ENCODE peak calls at places on chromosomes 13 and 19, in seven cellular contexts. U, B, Y, C, L, H and D are unnamed samples.

GRCh38 chr13:108897955-108898354 is 268.5 kb downstream of the MYO16 start:
- DNase-seq in U (no peak), L (peak; percentile 2), Y (no peak), B (no peak), C (peak; percentile 15), H (no peak), D (no peak)

GRCh38 chr19:48624067-48624594 is 4.8 kb downstream of the SPHK2 start:
- DNase-seq in H (peak; percentile 99), B (peak; percentile 92), U (peak; percentile 99), C (peak; percentile 97), Y (peak; percentile 97), L (peak; percentile 97), D (peak; percentile 98)

GRCh38 chr13:71861769-71862168 is 5.2 kb downstream of the DACH1 start:
- DNase-seq in U (no peak), H (no peak), C (no peak), L (no peak), Y (no peak), B (no peak), D (no peak)

GRCh38 chr13:113948034-113948742 is 25.7 kb downstream of the C13orf46 start:
- DNase-seq in H (no peak), U (no peak), B (no peak), L (no peak), C (no peak), Y (no peak), D (no peak)

GRCh38 chr13:51324714-51325440 is 14.6 kb upstream of the SERPINE3 start:
- DNase-seq in L (no peak), B (no peak), Y (peak; percentile 59), U (no peak), C (no peak), H (no peak), D (no peak)

GRCh38 chr13:40434516-40435397 is 231.7 kb downstream of the FOXO1 start:
- DNase-seq in B (no peak), H (no peak), C (no peak), Y (no peak), U (no peak), L (no peak), D (peak; percentile 70)

GRCh38 chr13:92727118-92727517 is 499.5 kb upstream of the GPC6 start:
- DNase-seq in L (no peak), B (no peak), U (no peak), H (no peak), C (peak; percentile 3), Y (no peak), D (no peak)

GRCh38 chr13:109628251-109628699 is 158.1 kb downstream of the IRS2 start:
- DNase-seq in B (no peak), Y (no peak), U (no peak), C (peak; percentile 61), L (peak; percentile 58), H (no peak), D (no peak)

GRCh38 chr19:51687791-51688664 is 5.1 kb upstream of the SPACA6 start:
- DNase-seq in U (no peak), L (peak; percentile 81), C (peak; percentile 44), H (peak; percentile 78), B (no peak), Y (peak; percentile 52), D (no peak)

GRCh38 chr13:91174886-91175501 is 172.5 kb upstream of the MIR17HG start:
- DNase-seq in Y (no peak), C (no peak), B (no peak), H (peak; percentile 19), L (no peak), U (no peak), D (no peak)

GRCh38 chr13:66489172-66489571 is 741.0 kb downstream of the PCDH9 start:
- DNase-seq in Y (no peak), H (no peak), U (no peak), C (no peak), B (no peak), L (no peak), D (no peak)

GRCh38 chr19:10701955-10702307 is 692 bp downstream of the QTRT1 start:
- DNase-seq in Y (peak; percentile 43), L (peak; percentile 39), C (no peak), B (no peak), H (no peak), U (peak; percentile 52), D (no peak)

GRCh38 chr13:37109080-37109678 is 3.7 kb upstream of the CSNK1A1L start:
- DNase-seq in H (no peak), Y (no peak), U (no peak), C (peak; percentile 62), L (peak; percentile 55), B (no peak), D (no peak)

GRCh38 chr19:8557637-8558238 is 19.5 kb downstream of the MYO1F start:
- DNase-seq in L (no peak), U (no peak), C (no peak), Y (no peak), H (no peak), B (no peak), D (no peak)

GRCh38 chr13:101649490-101650126 is 197.1 kb downstream of the ITGBL1 start:
- DNase-seq in C (peak; percentile 74), L (peak; percentile 90), H (no peak), B (no peak), Y (no peak), U (no peak), D (no peak)

GRCh38 chr19:9956956-9957355 is 20.6 kb upstream of the OLFM2 start:
- DNase-seq in U (no peak), Y (no peak), B (no peak), L (no peak), H (no peak), C (peak; percentile 24), D (no peak)

GRCh38 chr19:56155124-56155687 is 14.1 kb downstream of the ZNF444 start:
- DNase-seq in H (no peak), Y (peak; percentile 4), C (no peak), U (peak; percentile 24), L (no peak), B (no peak), D (no peak)

GRCh38 chr19:15195987-15196682 is 4.7 kb downstream of the NOTCH3 start:
- DNase-seq in H (no peak), C (no peak), U (peak; percentile 16), B (no peak), Y (no peak), L (peak; percentile 21), D (peak; percentile 86)

GRCh38 chr13:34230271-34230670 is 412.3 kb downstream of the RFC3 start:
- DNase-seq in L (no peak), Y (no peak), B (no peak), U (no peak), H (no peak), C (no peak), D (no peak)